ENCODE peak calls at places on chromosomes 7 and 10, in nine cellular contexts. W, X, H, P, Y, Z, V, J and N are unnamed samples.
A peak's percentile ranks its signal among the peaks of the same experiment; 100 is the strongest.

GRCh38 chr7:24572421-24573007 is 738 bp upstream of the PALS2 start:
- DNase-seq in Z (no peak), Y (no peak), X (no peak), P (no peak), H (peak; percentile 25), W (no peak), V (peak; percentile 49), J (peak; percentile 52), N (peak; percentile 61)

GRCh38 chr10:6336013-6336412 is 133.3 kb downstream of the PFKFB3 start:
- DNase-seq in P (no peak), H (no peak), W (no peak), Y (no peak), Z (no peak), J (no peak), X (no peak), V (no peak), N (no peak)

GRCh38 chr7:25758559-25758958 is 393.4 kb upstream of the NFE2L3 start:
- DNase-seq in P (no peak), H (no peak), W (no peak), Z (no peak), Y (no peak), V (no peak), X (no peak), J (no peak), N (no peak)

GRCh38 chr7:76358478-76359110 is at the start of gene YWHAG:
- DNase-seq in J (peak; percentile 88), W (peak; percentile 74), Y (peak; percentile 91), P (peak; percentile 88), Z (no peak), V (peak; percentile 94), H (peak; percentile 87), X (no peak), N (peak; percentile 97)

GRCh38 chr10:35533565-35533964 is 71.6 kb upstream of the GJD4 start:
- DNase-seq in J (no peak), P (no peak), Z (no peak), H (no peak), Y (no peak), W (no peak), X (no peak), V (no peak), N (no peak)

GRCh38 chr10:7218974-7219373 is 191.9 kb downstream of the SFMBT2 start:
- DNase-seq in Z (no peak), X (peak; percentile 17), H (no peak), Y (no peak), W (no peak), P (no peak), V (no peak), J (no peak), N (no peak)

GRCh38 chr10:123150986-123151738 is 3.0 kb upstream of the BUB3 start:
- DNase-seq in V (no peak), P (peak; percentile 87), H (no peak), J (peak; percentile 62), Y (no peak), Z (no peak), X (no peak), W (no peak), N (peak; percentile 80)

GRCh38 chr7:1562126-1562525 is 6.1 kb upstream of the TMEM184A start:
- DNase-seq in J (no peak), W (no peak), P (no peak), H (no peak), V (no peak), X (no peak), Y (no peak), Z (no peak), N (no peak)

GRCh38 chr10:3224241-3224640 is 51.7 kb upstream of the PITRM1 start:
- DNase-seq in P (no peak), X (no peak), J (no peak), Y (no peak), V (no peak), H (no peak), Z (no peak), W (no peak), N (no peak)

GRCh38 chr7:107836237-107837144 is 33.5 kb upstream of the SLC26A3 start:
- DNase-seq in X (no peak), Z (no peak), W (no peak), P (no peak), H (no peak), V (no peak), Y (no peak), J (no peak), N (no peak)

GRCh38 chr10:51092402-51092801 is 18.1 kb downstream of the PRKG1 start:
- DNase-seq in Z (no peak), Y (peak; percentile 53), W (no peak), V (peak; percentile 19), X (no peak), P (no peak), H (peak; percentile 8), J (no peak), N (no peak)

GRCh38 chr7:107186242-107186641 is 17.4 kb downstream of the HBP1 start:
- DNase-seq in J (no peak), X (no peak), V (no peak), H (no peak), P (no peak), Z (no peak), W (no peak), Y (no peak), N (no peak)

GRCh38 chr10:87678302-87678701 is 18.6 kb downstream of the PAPSS2 start:
- DNase-seq in P (no peak), X (no peak), Z (no peak), W (no peak), V (no peak), H (no peak), Y (no peak), J (no peak), N (no peak)

GRCh38 chr10:110733256-110733952 is 89.3 kb downstream of the RBM20 start:
- DNase-seq in V (no peak), Y (no peak), W (no peak), H (peak; percentile 62), J (peak; percentile 18), P (no peak), Z (no peak), X (no peak), N (no peak)